ENCODE peak calls at places on chromosomes 11 and 22, in ten cellular contexts. L is lower leg skin, T is Peyer's patch, W is HepG2, B is gastrocnemius medialis, P is prostate gland, M is K562, R is body of pancreas, V is stomach, I is ovary. H is an unnamed sample.

GRCh38 chr11:128865490-128865889 is 1.6 kb downstream of the KCNJ1 start:
- DNase-seq in L (no peak), T (no peak), W (no peak), B (no peak), P (no peak), M (no peak), R (no peak), V (no peak), I (no peak), H (no peak)

GRCh38 chr11:520428-521178 is 13.6 kb upstream of the RNH1 start:
- DNase-seq in L (no peak), T (peak; percentile 41), W (peak; percentile 28), B (no peak), P (no peak), M (no peak), R (no peak), V (no peak), I (no peak), H (no peak)

GRCh38 chr11:117984471-117984870 is 1.7 kb upstream of the IL10RA start:
- DNase-seq in L (no peak), T (no peak), W (no peak), B (no peak), P (no peak), M (no peak), R (no peak), V (no peak), I (no peak), H (peak; percentile 70)

GRCh38 chr22:31344369-31345330 is 1.5 kb downstream of the PATZ1 start:
- DNase-seq in L (peak; percentile 46), T (peak; percentile 73), W (no peak), B (peak; percentile 44), P (peak; percentile 65), M (no peak), R (peak; percentile 67), V (peak; percentile 63), I (peak; percentile 54), H (peak; percentile 79)

GRCh38 chr11:110373061-110373702 is 56.6 kb upstream of the FDX1 start:
- DNase-seq in L (no peak), T (no peak), W (no peak), B (no peak), P (no peak), M (no peak), R (no peak), V (no peak), I (no peak), H (peak; percentile 27)

GRCh38 chr11:111455291-111456085 is 56.7 kb downstream of the BTG4 start:
- DNase-seq in L (no peak), T (no peak), W (no peak), B (no peak), P (no peak), M (no peak), R (no peak), V (no peak), I (no peak), H (no peak)

GRCh38 chr22:31160328-31160978 is 471 bp downstream of the RNF185 start:
- DNase-seq in L (no peak), T (no peak), W (no peak), B (no peak), P (peak; percentile 17), M (peak; percentile 16), R (peak; percentile 19), V (no peak), I (no peak), H (no peak)

GRCh38 chr11:71420455-71421241 is 27.5 kb downstream of the DHCR7 start:
- DNase-seq in L (no peak), T (no peak), W (peak; percentile 48), B (no peak), P (peak; percentile 26), M (peak; percentile 66), R (peak; percentile 61), V (peak; percentile 68), I (no peak), H (peak; percentile 74)

GRCh38 chr11:94933225-94934130 is 39.9 kb downstream of the CWC15 start:
- DNase-seq in L (peak; percentile 47), T (no peak), W (no peak), B (peak; percentile 31), P (no peak), M (no peak), R (no peak), V (no peak), I (no peak), H (no peak)

GRCh38 chr11:134552749-134553148 is 140.7 kb upstream of the B3GAT1 start:
- DNase-seq in L (no peak), T (no peak), W (no peak), B (no peak), P (no peak), M (no peak), R (no peak), V (no peak), I (no peak), H (no peak)

GRCh38 chr11:123195182-123196059 is at the start of gene CLMP:
- DNase-seq in L (no peak), T (peak; percentile 60), W (no peak), B (peak; percentile 25), P (no peak), M (no peak), R (peak; percentile 24), V (no peak), I (peak; percentile 82), H (peak; percentile 65)

DNA sequence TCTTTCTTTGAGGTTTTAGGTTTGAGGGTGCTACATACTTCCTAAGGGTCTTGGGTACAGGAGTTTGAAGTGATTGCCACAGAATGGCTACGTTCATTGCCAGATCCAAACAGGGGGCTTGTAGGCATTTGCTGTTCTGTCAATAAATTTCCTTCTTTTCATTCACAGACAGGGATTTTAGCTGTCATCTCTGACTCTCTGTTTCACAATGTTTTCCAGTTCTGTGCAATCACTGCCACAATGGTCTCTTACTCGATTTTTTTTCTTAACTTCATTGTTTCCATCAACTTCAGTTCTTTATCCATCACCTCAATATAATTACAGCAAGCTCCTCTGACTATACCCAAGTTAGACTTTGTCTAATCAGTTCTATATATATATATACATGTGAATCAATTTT is 6.2 kb upstream of the HBD start:
- DNase-seq in L (no peak), T (no peak), W (no peak), B (no peak), P (no peak), M (no peak), R (no peak), V (no peak), I (no peak), H (no peak)
- TF ChIP-seq POLR2A in L (no peak), T (no peak), W (no peak), B (no peak), P (no peak), M (peak; percentile 42), R (no peak), V (no peak), I (no peak), H (no peak)

GRCh38 chr11:44327730-44328691 is 18.1 kb upstream of the ALX4 start:
- DNase-seq in L (no peak), T (no peak), W (no peak), B (no peak), P (no peak), M (no peak), R (no peak), V (no peak), I (no peak), H (no peak)
- TF ChIP-seq CTCF in L (no peak), T (no peak), W (peak; percentile 40), B (no peak), P (no peak), M (peak; percentile 32), R (no peak), V (no peak), I (no peak), H (no peak)

GRCh38 chr11:65438257-65439151 is 15.9 kb downstream of the NEAT1 start:
- DNase-seq in L (no peak), T (no peak), W (no peak), B (no peak), P (no peak), M (no peak), R (no peak), V (no peak), I (no peak), H (no peak)

GRCh38 chr11:65439331-65440181 is 17.0 kb downstream of the NEAT1 start:
- DNase-seq in L (no peak), T (no peak), W (no peak), B (peak; percentile 24), P (no peak), M (no peak), R (no peak), V (peak; percentile 24), I (peak; percentile 7), H (no peak)

GRCh38 chr11:65435981-65436411 is 13.4 kb downstream of the NEAT1 start:
- DNase-seq in L (no peak), T (peak; percentile 57), W (no peak), B (peak; percentile 71), P (peak; percentile 36), M (peak; percentile 14), R (peak; percentile 57), V (peak; percentile 49), I (peak; percentile 27), H (no peak)

GRCh38 chr11:65436412-65437032 is 13.9 kb downstream of the NEAT1 start:
- DNase-seq in L (no peak), T (no peak), W (no peak), B (peak; percentile 33), P (peak; percentile 29), M (peak; percentile 23), R (no peak), V (peak; percentile 24), I (peak; percentile 19), H (no peak)

DNA sequence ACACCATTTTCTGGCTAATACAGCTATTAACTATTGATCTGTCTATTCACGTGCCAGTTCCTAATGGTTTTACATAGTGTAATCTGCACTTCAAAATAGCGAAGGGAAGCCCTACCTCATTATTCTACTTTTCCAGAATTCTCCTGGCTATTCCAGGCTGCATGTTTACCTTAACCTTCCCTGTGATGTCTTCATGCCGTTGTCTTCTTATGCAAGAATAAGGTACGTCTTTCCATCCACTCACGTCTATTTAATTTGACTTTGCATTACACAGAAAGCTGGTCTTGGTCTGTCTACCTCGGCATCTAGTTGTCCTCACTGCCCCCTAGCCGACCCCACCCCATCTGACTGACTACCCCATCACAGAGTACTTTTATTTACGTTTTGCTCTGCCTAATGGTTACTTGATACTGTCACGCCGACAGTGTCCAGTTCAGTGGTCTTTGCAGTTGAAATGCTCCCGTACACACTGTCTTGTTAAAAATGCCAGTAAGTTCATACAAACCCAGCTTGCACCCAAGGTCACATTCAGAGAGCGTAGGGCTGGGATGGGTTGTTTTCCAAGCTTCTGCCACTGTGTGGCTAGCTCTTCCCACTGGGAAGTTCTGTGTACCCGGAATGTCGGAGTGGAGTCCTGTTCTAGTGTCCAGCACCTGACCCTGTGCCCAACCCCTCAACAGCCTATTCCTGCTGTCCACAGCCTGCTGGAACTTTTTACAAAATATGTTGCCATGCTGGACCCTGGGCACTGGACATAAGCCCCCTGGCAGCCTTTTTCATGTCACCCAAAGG is 15.0 kb downstream of the NEAT1 start:
- DNase-seq in L (peak; percentile 15), T (no peak), W (no peak), B (peak; percentile 24), P (peak; percentile 33), M (no peak), R (no peak), V (peak; percentile 26), I (peak; percentile 12), H (no peak)
- TF ChIP-seq POLR2A in L (no peak), T (peak; percentile 5), W (peak; percentile 59), B (peak; percentile 12), P (no peak), M (peak; percentile 64), R (no peak), V (no peak), I (no peak), H (no peak)

DNA sequence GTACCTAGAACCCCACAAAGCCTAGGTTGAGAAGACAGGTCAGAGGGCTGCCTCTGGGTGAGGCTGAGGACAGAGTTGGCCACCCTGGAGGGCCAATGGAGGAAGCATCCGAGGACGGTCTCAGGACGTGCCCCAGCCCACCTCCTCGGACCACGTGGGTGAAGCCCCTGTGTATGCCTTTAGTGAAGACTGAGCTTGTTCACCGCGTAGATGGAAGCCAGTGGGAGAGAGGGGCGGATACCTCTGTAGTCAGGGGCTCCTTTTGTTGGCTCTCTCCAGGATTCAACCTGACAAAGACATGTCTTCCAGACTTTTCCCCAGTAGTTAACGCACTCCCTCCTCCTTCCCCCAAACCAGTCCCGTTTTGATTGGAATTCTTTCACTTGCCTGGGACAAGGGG is 110.7 kb downstream of the ZBTB16 start:
- DNase-seq in L (no peak), T (no peak), W (no peak), B (peak; percentile 34), P (no peak), M (no peak), R (no peak), V (no peak), I (no peak), H (no peak)
- TF ChIP-seq CTCF in L (no peak), T (no peak), W (no peak), B (no peak), P (no peak), M (no peak), R (no peak), V (no peak), I (no peak), H (no peak)

H was measured in NB4.